ENCODE peak calls at places on chromosome 5, in five cellular contexts. D is IMR-90, F is A549, X is sigmoid colon, C is adrenal gland. V is an unnamed sample. For H3K4me1, the result is how much of the 10 kb centered on the place peaks cover.

GRCh38 chr5:103216137-103216536 is 42.4 kb upstream of the MACIR start:
- DNase-seq in D (peak), F (no peak), X (no peak), C (no peak), V (no peak)

GRCh38 chr5:166441-167372 is 24.6 kb upstream of the LRRC14B start:
- DNase-seq in D (no peak), F (no peak), X (peak), C (no peak), V (no peak)

GRCh38 chr5:36457511-36458260 is 148.7 kb upstream of the SLC1A3 start:
- DNase-seq in D (no peak), F (no peak), X (no peak), C (no peak), V (no peak)

GRCh38 chr5:95725937-95726810 is 5.0 kb upstream of the RHOBTB3 start:
- DNase-seq in D (peak), F (no peak), X (no peak), C (no peak), V (no peak)

GRCh38 chr5:145520335-145520734 is 314.8 kb downstream of the PRELID2 start:
- DNase-seq in D (no peak), F (no peak), X (no peak), C (no peak), V (no peak)

GRCh38 chr5:66595877-66596790 is at the start of gene MAST4:
- DNase-seq in D (peak), F (peak), X (peak), C (peak), V (peak)

GRCh38 chr5:51468196-51468595 is 84.9 kb downstream of the ISL1 start:
- DNase-seq in D (no peak), F (no peak), X (no peak), C (no peak), V (no peak)

GRCh38 chr5:57817924-57818323 is 335.3 kb upstream of the ACTBL2 start:
- DNase-seq in D (no peak), F (no peak), X (no peak), C (no peak), V (no peak)

GRCh38 chr5:149322518-149322917 is 22.8 kb upstream of the GRPEL2 start:
- DNase-seq in D (no peak), F (no peak), X (no peak), C (no peak), V (no peak)

DNA sequence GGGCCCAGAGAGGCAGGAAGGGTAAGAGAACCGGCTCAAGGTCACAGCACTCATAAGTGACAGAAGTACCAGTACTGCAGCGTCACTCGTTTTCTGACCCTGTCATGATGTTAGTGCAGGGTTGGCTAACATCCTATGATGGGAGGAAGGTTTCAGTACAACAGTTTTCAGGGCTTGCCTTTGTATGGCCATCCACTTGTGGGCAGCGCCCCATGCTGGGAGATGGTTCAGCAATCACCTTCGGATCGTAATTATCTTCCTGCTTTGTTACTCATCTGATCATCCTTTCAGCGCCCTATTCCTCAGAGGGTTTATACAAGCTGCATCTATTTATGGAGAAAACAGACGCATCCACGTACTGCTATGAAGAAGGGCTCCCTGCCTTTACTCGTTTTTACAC is 2.4 kb downstream of the MAP1B start:
- DNase-seq in D (no peak), F (peak), X (no peak), C (no peak), V (no peak)
- H3K4me3 ChIP-seq in D (peak), F (peak), X (peak), C (no peak), V (no peak)

GRCh38 chr5:28495876-28496275 is 1457.5 kb upstream of the CDH9 start:
- DNase-seq in D (no peak), F (no peak), X (no peak), C (no peak), V (no peak)
- H3K4me1 ChIP-seq in D (under half), F (under half), X (under half), C (under half), V (under half)

GRCh38 chr5:10304932-10305331 is 2.8 kb downstream of the CMBL start:
- DNase-seq in D (no peak), F (no peak), X (no peak), C (no peak), V (no peak)

GRCh38 chr5:10306806-10307205 is 896 bp downstream of the CMBL start:
- DNase-seq in D (no peak), F (no peak), X (no peak), C (no peak), V (no peak)

GRCh38 chr5:10303699-10304170 is 4.0 kb downstream of the CMBL start:
- DNase-seq in D (no peak), F (no peak), X (no peak), C (peak), V (peak)

GRCh38 chr5:10307206-10308148 is at the start of gene CMBL:
- DNase-seq in D (peak), F (no peak), X (peak), C (peak), V (peak)

GRCh38 chr5:10306114-10306513 is 1.6 kb downstream of the CMBL start:
- DNase-seq in D (no peak), F (no peak), X (peak), C (no peak), V (no peak)
- TF ChIP-seq POLR2A in D (no peak), F (no peak), X (no peak), C (no peak), V (no peak)

GRCh38 chr5:30626557-30626956 is 566.9 kb upstream of the CDH6 start:
- DNase-seq in D (no peak), F (no peak), X (no peak), C (no peak), V (no peak)
- H3K4me3 ChIP-seq in D (no peak), F (no peak), X (no peak), C (no peak), V (no peak)

GRCh38 chr5:138366556-138367382 is 14.3 kb downstream of the KDM3B start:
- DNase-seq in D (no peak), F (no peak), X (no peak), C (no peak), V (no peak)
- H3K4me1 ChIP-seq in D (under half), F (under half), X (under half), C (under half), V (under half)

DNA sequence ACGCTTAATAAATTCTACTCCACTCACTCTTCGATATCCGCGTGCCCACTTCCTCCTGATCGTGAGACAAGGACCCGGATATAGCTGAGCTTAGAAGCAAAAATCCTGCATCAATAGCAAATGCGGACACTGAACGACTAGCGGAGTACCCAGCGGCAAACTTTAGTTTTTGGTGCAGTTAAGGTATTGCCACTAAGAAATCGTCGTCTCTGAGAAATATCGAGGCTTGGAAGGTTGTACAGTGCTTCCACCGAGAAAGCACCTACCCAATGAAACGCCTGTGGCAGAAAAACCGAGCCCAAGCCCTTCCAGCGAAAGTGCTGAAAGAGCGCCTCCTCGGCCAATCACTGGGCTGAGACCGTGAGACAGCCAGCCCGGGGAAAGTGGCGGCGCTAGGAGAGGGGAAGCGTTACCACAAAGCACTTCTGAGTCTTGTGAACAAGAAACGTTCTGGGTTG is 32.2 kb downstream of the ANXA2R start:
- DNase-seq in D (peak), F (peak), X (peak), C (peak), V (no peak)
- TF ChIP-seq POLR2A in D (peak), F (peak), X (no peak), C (no peak), V (no peak)

GRCh38 chr5:17360879-17361278 is 137.2 kb upstream of the TAF11L2 start:
- DNase-seq in D (no peak), F (no peak), X (no peak), C (no peak), V (no peak)

GRCh38 chr5:17357504-17357903 is 140.1 kb downstream of the BASP1 start:
- DNase-seq in D (no peak), F (no peak), X (no peak), C (no peak), V (no peak)

GRCh38 chr5:17355585-17356346 is 138.3 kb downstream of the BASP1 start:
- DNase-seq in D (peak), F (no peak), X (no peak), C (no peak), V (no peak)

GRCh38 chr5:17361331-17361730 is 136.7 kb upstream of the TAF11L2 start:
- DNase-seq in D (no peak), F (no peak), X (no peak), C (no peak), V (no peak)

DNA sequence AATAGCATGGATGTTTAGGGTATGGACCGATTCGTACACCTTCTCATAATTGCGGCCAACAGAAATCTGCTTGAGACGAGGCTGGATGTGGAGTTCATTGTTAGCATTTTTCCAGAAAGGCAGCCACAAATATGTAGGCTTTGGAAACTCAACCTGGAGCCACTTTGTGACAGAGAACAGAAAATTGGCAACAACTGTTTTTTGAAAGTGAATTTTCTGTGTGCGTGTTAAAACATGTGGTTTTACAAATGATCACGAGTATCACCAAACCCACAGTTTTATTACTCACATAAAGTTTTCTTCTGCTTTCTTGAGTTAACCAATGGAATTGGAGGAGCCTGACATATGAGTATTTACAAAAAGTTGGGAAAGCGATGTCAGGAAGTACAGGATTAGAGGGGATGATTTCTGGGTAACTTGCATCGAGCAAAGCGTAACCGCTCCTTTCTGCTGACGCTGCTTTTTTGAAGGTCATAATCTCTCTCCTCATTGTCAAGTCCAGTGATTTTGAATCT is 138.5 kb upstream of the TAF11L2 start:
- DNase-seq in D (peak), F (no peak), X (no peak), C (no peak), V (no peak)
- H3K4me3 ChIP-seq in D (no peak), F (no peak), X (no peak), C (no peak), V (no peak)

GRCh38 chr5:132258102-132259060 is 885 bp downstream of the PDLIM4 start:
- DNase-seq in D (peak), F (no peak), X (peak), C (no peak), V (no peak)
- H3K4me1 ChIP-seq in D (under half), F (under half), X (half or more), C (under half), V (under half)

GRCh38 chr5:96807099-96807654 is 568 bp downstream of the ERAP1 start:
- DNase-seq in D (peak), F (peak), X (peak), C (peak), V (peak)
- TF ChIP-seq POLR2A in D (peak), F (peak), X (no peak), C (peak), V (peak)